ENCODE peak calls at places on chromosomes 4 and X, in eight cellular contexts. O is stimulated activated CD4-positive, alpha-beta T cell treated with anti-CD3 and anti-CD28 coated beads, Interleukin-4, amount 100 ng/mL, for 48 hours; W is GM12892; R is HAP-1; B is NCI-H774; Y is hepatocyte; E is A172; J is fibroblast of lung. V is an unnamed sample.

GRCh38 chr4:64068096-64068495 is 341.2 kb downstream of the TECRL start:
- DNase-seq in O (no peak), W (no peak), R (no peak), B (no peak), Y (peak; percentile 16), E (peak; percentile 2), J (peak; percentile 6), V (no peak)

GRCh38 chrX:132025085-132025484 is 2.0 kb downstream of the STK26 start:
- DNase-seq in O (no peak), W (no peak), R (peak; percentile 49), B (no peak), Y (no peak), E (no peak), J (no peak), V (no peak)

GRCh38 chr4:108559067-108559793 is 61.1 kb upstream of the RPL34 start:
- DNase-seq in O (no peak), W (no peak), R (no peak), B (no peak), Y (no peak), E (no peak), J (no peak), V (no peak)

GRCh38 chrX:2391869-2392606 is 108.7 kb downstream of the DHRSX start:
- DNase-seq in O (no peak), W (no peak), R (no peak), B (no peak), Y (peak; percentile 81), E (peak; percentile 100), J (peak; percentile 96), V (no peak)

GRCh38 chr4:175891863-175892262 is 79.8 kb upstream of the GPM6A start:
- DNase-seq in O (no peak), W (no peak), R (peak; percentile 47), B (peak; percentile 13), Y (peak; percentile 71), E (peak; percentile 52), J (peak; percentile 39), V (no peak)

GRCh38 chrX:9566150-9566621 is 101.3 kb downstream of the TBL1X start:
- DNase-seq in O (no peak), W (no peak), R (no peak), B (no peak), Y (peak; percentile 28), E (peak; percentile 86), J (peak; percentile 91), V (no peak)

GRCh38 chr4:48979897-48980579 is 6.0 kb upstream of the CWH43 start:
- DNase-seq in O (no peak), W (no peak), R (no peak), B (no peak), Y (no peak), E (no peak), J (no peak), V (no peak)

GRCh38 chrX:49209434-49210251 is 9.7 kb upstream of the SYP start:
- DNase-seq in O (no peak), W (no peak), R (no peak), B (no peak), Y (no peak), E (no peak), J (no peak), V (no peak)

GRCh38 chr4:139704915-139705485 is 39.4 kb downstream of the MGST2 start:
- DNase-seq in O (no peak), W (no peak), R (no peak), B (no peak), Y (no peak), E (peak; percentile 22), J (peak; percentile 31), V (no peak)

GRCh38 chr4:153522800-153523089 is 56.6 kb downstream of the TMEM131L start:
- DNase-seq in O (no peak), W (no peak), R (no peak), B (no peak), Y (no peak), E (no peak), J (no peak), V (no peak)

GRCh38 chr4:136731025-136731424 is 801.3 kb downstream of the PCDH18 start:
- DNase-seq in O (no peak), W (no peak), R (no peak), B (no peak), Y (no peak), E (no peak), J (no peak), V (no peak)

GRCh38 chr4:82770607-82771006 is 28.0 kb downstream of the SCD5 start:
- DNase-seq in O (no peak), W (no peak), R (no peak), B (no peak), Y (no peak), E (no peak), J (no peak), V (no peak)

GRCh38 chr4:30770049-30770549 is 49.9 kb downstream of the PCDH7 start:
- DNase-seq in O (no peak), W (no peak), R (no peak), B (no peak), Y (no peak), E (peak; percentile 65), J (peak; percentile 85), V (no peak)

GRCh38 chr4:78704981-78705757 is 71.0 kb upstream of the BMP2K start:
- DNase-seq in O (no peak), W (no peak), R (no peak), B (no peak), Y (peak; percentile 38), E (peak; percentile 19), J (peak; percentile 80), V (no peak)

GRCh38 chr4:154126276-154126675 is 337.4 kb upstream of the SFRP2 start:
- DNase-seq in O (no peak), W (no peak), R (no peak), B (no peak), Y (no peak), E (no peak), J (peak; percentile 60), V (no peak)

GRCh38 chr4:114595207-114595606 is 3.4 kb upstream of the UGT8 start:
- DNase-seq in O (no peak), W (no peak), R (no peak), B (no peak), Y (no peak), E (no peak), J (no peak), V (no peak)

GRCh38 chrX:110442631-110443030 is 84.0 kb downstream of the RTL9 start:
- DNase-seq in O (no peak), W (no peak), R (peak; percentile 74), B (no peak), Y (peak; percentile 37), E (peak; percentile 36), J (peak; percentile 28), V (no peak)

GRCh38 chrX:112841114-112841819 is 636 bp upstream of the AMOT start:
- DNase-seq in O (peak; percentile 38), W (peak; percentile 34), R (peak; percentile 95), B (peak; percentile 89), Y (peak; percentile 98), E (peak; percentile 62), J (peak; percentile 82), V (peak; percentile 53)

V was measured in SHP77.